ENCODE peak calls at places on chromosomes 1 and 21, in seven cellular contexts. O, U, A, C, X, Z and J are unnamed samples.

GRCh38 chr1:184866991-184867788 is 107.1 kb downstream of the NIBAN1 start:
- DNase-seq in Z (peak), O (peak), C (no peak), A (no peak), U (no peak), X (peak), J (no peak)

GRCh38 chr1:28642056-28642846 is 616 bp downstream of the TAF12 start:
- DNase-seq in X (no peak), A (no peak), Z (no peak), O (no peak), U (no peak), C (no peak), J (no peak)

GRCh38 chr1:244664353-244664752 is 11.4 kb downstream of the DESI2 start:
- DNase-seq in A (no peak), C (no peak), O (no peak), Z (no peak), X (no peak), U (no peak), J (no peak)

GRCh38 chr21:42219606-42220137 is 732 bp downstream of the ABCG1 start:
- DNase-seq in A (no peak), O (peak), C (no peak), Z (peak), U (no peak), X (peak), J (peak)

GRCh38 chr1:160522622-160523345 is at the start of gene SLAMF6:
- DNase-seq in X (no peak), O (peak), A (no peak), C (no peak), Z (peak), U (no peak), J (peak)

GRCh38 chr1:17215545-17215890 is 10.6 kb downstream of the PADI1 start:
- DNase-seq in A (no peak), O (no peak), U (no peak), Z (no peak), X (peak), C (no peak), J (no peak)

GRCh38 chr1:159900755-159901335 is 880 bp upstream of the CFAP45 start:
- DNase-seq in O (no peak), Z (no peak), X (no peak), U (no peak), C (no peak), A (no peak), J (no peak)

GRCh38 chr1:202320081-202320405 is 21.7 kb downstream of the UBE2T start:
- DNase-seq in O (no peak), A (no peak), U (no peak), X (no peak), C (no peak), Z (no peak), J (no peak)

GRCh38 chr1:33586111-33586510 is 113.7 kb downstream of the ZSCAN20 start:
- DNase-seq in Z (no peak), U (no peak), C (no peak), X (peak), O (no peak), A (no peak), J (no peak)

GRCh38 chr1:99768525-99769382 is 2.3 kb upstream of the FRRS1 start:
- DNase-seq in X (no peak), O (no peak), Z (no peak), A (no peak), C (no peak), U (no peak), J (no peak)

GRCh38 chr21:33578959-33579542 is 9.4 kb downstream of the DONSON start:
- DNase-seq in Z (no peak), O (no peak), U (no peak), C (no peak), A (no peak), X (no peak), J (no peak)

GRCh38 chr1:215566556-215567490 is at the start of gene KCTD3:
- DNase-seq in Z (peak), A (peak), X (peak), O (peak), U (peak), C (no peak), J (no peak)